ENCODE peak calls at places on chromosomes 16 and 17, in four cellular contexts. Q, V, O and N are unnamed samples.

GRCh38 chr16:30934827-30935557 is 11.6 kb downstream of the FBXL19 start:
- DNase-seq in Q (peak), V (peak), O (no peak), N (peak)

GRCh38 chr17:28388106-28388505 is 16.6 kb downstream of the SARM1 start:
- DNase-seq in Q (no peak), V (no peak), O (no peak), N (no peak)

GRCh38 chr16:76114681-76115080 is 162.5 kb upstream of the CNTNAP4 start:
- DNase-seq in Q (no peak), V (no peak), O (no peak), N (no peak)

GRCh38 chr16:9533042-9533441 is 441.6 kb downstream of the HAPSTR1 start:
- DNase-seq in Q (no peak), V (no peak), O (no peak), N (no peak)

GRCh38 chr16:31507617-31507928 is 618 bp downstream of the RUSF1 start:
- DNase-seq in Q (no peak), V (no peak), O (no peak), N (no peak)

GRCh38 chr17:1252203-1252608 is 18.0 kb upstream of the BHLHA9 start:
- DNase-seq in Q (peak), V (no peak), O (peak), N (no peak)

GRCh38 chr16:7493133-7493532 is 160.5 kb downstream of the RBFOX1 start:
- DNase-seq in Q (no peak), V (no peak), O (no peak), N (no peak)

GRCh38 chr17:81045590-81046095 is 10.7 kb downstream of the BAIAP2 start:
- DNase-seq in Q (no peak), V (no peak), O (no peak), N (no peak)

GRCh38 chr17:58693208-58693607 is 806 bp downstream of the RAD51C start:
- DNase-seq in Q (no peak), V (no peak), O (no peak), N (no peak)

GRCh38 chr16:2520784-2521577 is 810 bp downstream of the AMDHD2 start:
- DNase-seq in Q (no peak), V (no peak), O (no peak), N (peak)

GRCh38 chr17:79707931-79708891 is 22.5 kb upstream of the ENPP7 start:
- DNase-seq in Q (peak), V (peak), O (peak), N (no peak)

GRCh38 chr16:10622036-10622921 is 41.9 kb upstream of the EMP2 start:
- DNase-seq in Q (no peak), V (no peak), O (peak), N (peak)

GRCh38 chr16:58329147-58329546 is 34.3 kb upstream of the PRSS54 start:
- DNase-seq in Q (peak), V (no peak), O (no peak), N (no peak)

GRCh38 chr16:9151597-9151996 is 60.2 kb downstream of the HAPSTR1 start:
- DNase-seq in Q (no peak), V (no peak), O (no peak), N (no peak)

GRCh38 chr16:23803591-23804123 is 32.1 kb upstream of the PRKCB start:
- DNase-seq in Q (peak), V (peak), O (peak), N (peak)

GRCh38 chr17:63702223-63702577 is 2.3 kb upstream of the LIMD2 start:
- DNase-seq in Q (no peak), V (no peak), O (no peak), N (peak)

GRCh38 chr16:10013364-10013763 is 168.9 kb downstream of the GRIN2A start:
- DNase-seq in Q (no peak), V (no peak), O (no peak), N (no peak)

GRCh38 chr16:85552980-85553435 is 60.1 kb upstream of the GSE1 start:
- DNase-seq in Q (no peak), V (no peak), O (no peak), N (no peak)

GRCh38 chr16:85995591-85996461 is 96.9 kb downstream of the IRF8 start:
- DNase-seq in Q (no peak), V (no peak), O (no peak), N (no peak)

GRCh38 chr17:42475853-42476252 is 17.2 kb downstream of the ATP6V0A1 start:
- DNase-seq in Q (no peak), V (no peak), O (no peak), N (no peak)

GRCh38 chr17:42474270-42474669 is 15.6 kb downstream of the ATP6V0A1 start:
- DNase-seq in Q (no peak), V (no peak), O (no peak), N (no peak)

GRCh38 chr17:42477173-42477572 is 18.5 kb downstream of the ATP6V0A1 start:
- DNase-seq in Q (no peak), V (no peak), O (no peak), N (no peak)

GRCh38 chr17:42475121-42475520 is 16.4 kb downstream of the ATP6V0A1 start:
- DNase-seq in Q (no peak), V (no peak), O (no peak), N (no peak)

GRCh38 chr17:42472709-42473521 is 14.2 kb downstream of the ATP6V0A1 start:
- DNase-seq in Q (peak), V (peak), O (no peak), N (no peak)
- TF ChIP-seq CTCF in Q (no peak), V (no peak), O (no peak), N (no peak)

DNA sequence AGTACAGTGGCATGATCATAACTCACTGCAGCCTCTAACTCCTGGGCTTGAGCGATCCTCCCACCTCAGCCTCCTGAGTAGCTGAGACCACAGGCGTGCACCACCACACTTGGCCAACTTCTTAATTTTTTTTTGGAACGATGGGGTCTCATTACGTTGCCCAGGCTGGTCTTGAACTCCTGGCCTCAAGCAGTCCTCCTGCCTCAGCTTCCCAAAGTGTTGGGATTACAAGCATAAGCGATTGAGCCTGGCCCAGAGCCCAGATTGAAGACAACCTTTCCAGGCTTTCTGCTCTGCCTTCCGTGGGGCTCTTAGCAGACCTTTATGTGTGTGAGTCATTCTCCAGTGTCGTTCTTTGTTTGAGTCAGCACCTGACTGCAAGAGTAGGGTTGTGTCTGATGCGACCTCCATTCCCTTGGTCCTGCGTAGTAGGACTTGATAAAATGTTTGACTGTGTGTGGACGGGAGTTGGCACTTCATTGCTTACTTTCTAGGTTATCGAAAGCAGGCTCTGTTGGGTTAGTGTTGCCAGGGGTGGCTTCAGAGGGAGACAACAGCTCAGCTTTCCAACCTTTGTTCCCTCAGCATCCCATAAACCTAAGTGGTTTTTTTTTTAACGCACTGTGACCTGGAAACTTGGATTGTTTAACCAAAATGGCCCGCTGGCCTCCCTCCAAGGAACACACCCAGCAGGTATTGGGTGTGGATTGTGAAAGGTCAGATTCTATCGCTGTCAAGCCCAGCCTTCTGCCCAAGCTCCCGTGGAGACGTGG is 26.4 kb downstream of the EEF2K start:
- DNase-seq in Q (no peak), V (peak), O (no peak), N (peak)
- H3K27ac ChIP-seq in Q (peak), V (peak), O (peak), N (peak)

GRCh38 chr17:36671144-36671543 is 69.8 kb downstream of the MRM1 start:
- DNase-seq in Q (no peak), V (no peak), O (no peak), N (no peak)

GRCh38 chr17:36675250-36675649 is 73.9 kb downstream of the MRM1 start:
- DNase-seq in Q (no peak), V (no peak), O (no peak), N (no peak)

GRCh38 chr17:36674278-36674650 is 72.9 kb downstream of the MRM1 start:
- DNase-seq in Q (no peak), V (no peak), O (no peak), N (no peak)

GRCh38 chr17:36673637-36674277 is 72.4 kb downstream of the MRM1 start:
- DNase-seq in Q (no peak), V (no peak), O (no peak), N (no peak)

GRCh38 chr17:36673068-36673467 is 71.7 kb downstream of the MRM1 start:
- DNase-seq in Q (no peak), V (no peak), O (no peak), N (no peak)
- TF ChIP-seq CTCF in Q (no peak), V (no peak), O (no peak), N (no peak)

GRCh38 chr16:87843678-87844373 is 25.5 kb downstream of the SLC7A5 start:
- DNase-seq in Q (no peak), V (peak), O (no peak), N (no peak)
- H3K27ac ChIP-seq in Q (no peak), V (peak), O (no peak), N (no peak)

GRCh38 chr17:78307887-78308633 is 51.8 kb downstream of the SOCS3 start:
- DNase-seq in Q (no peak), V (no peak), O (no peak), N (no peak)
- TF ChIP-seq CTCF in Q (no peak), V (no peak), O (no peak), N (no peak)